ENCODE peak calls at places on chromosomes 4 and X, in four cellular contexts. B is astrocyte of the spinal cord, I is head of caudate nucleus, C is GDM1. P is an unnamed sample.

GRCh38 chr4:108674356-108674977 is 24.1 kb downstream of the OSTC start:
- DNase-seq in B (no peak), I (no peak), C (no peak), P (no peak)

GRCh38 chr4:138243369-138243768 is 1.2 kb upstream of the SLC7A11 start:
- DNase-seq in B (peak; percentile 44), I (no peak), C (no peak), P (no peak)

GRCh38 chr4:121217385-121217784 is 53.3 kb upstream of the TNIP3 start:
- DNase-seq in B (no peak), I (no peak), C (no peak), P (peak; percentile 21)

GRCh38 chr4:10371869-10372471 is 85.3 kb downstream of the ZNF518B start:
- DNase-seq in B (no peak), I (no peak), C (no peak), P (peak; percentile 52)

GRCh38 chr4:184345573-184345922 is 127.9 kb upstream of the ENPP6 start:
- DNase-seq in B (no peak), I (no peak), C (no peak), P (peak; percentile 94)

GRCh38 chrX:129565046-129565649 is 25.1 kb downstream of the OCRL start:
- DNase-seq in B (peak; percentile 26), I (no peak), C (no peak), P (no peak)

GRCh38 chr4:124997907-124998306 is 285.4 kb upstream of the ANKRD50 start:
- DNase-seq in B (no peak), I (no peak), C (no peak), P (no peak)

GRCh38 chr4:171919314-171919713 is 106.1 kb downstream of the GALNTL6 start:
- DNase-seq in B (no peak), I (no peak), C (no peak), P (no peak)